ENCODE peak calls at places on chromosomes 2 and 18, in six cellular contexts. E is cardiac fibroblast; Z is coronary artery; N is AG04449; Y is GM12865; M is CD8-positive, alpha-beta T cell. R is an unnamed sample.

GRCh38 chr18:47800192-47800591 is 130.3 kb downstream of the SMAD2 start:
- DNase-seq in N (no peak), E (no peak), M (no peak), Z (no peak), Y (no peak), R (no peak)

GRCh38 chr2:82476094-82476493 is 1983.0 kb downstream of the SUCLG1 start:
- DNase-seq in N (no peak), Y (no peak), Z (no peak), E (no peak), M (no peak), R (no peak)

GRCh38 chr2:230512955-230513748 is 97.2 kb downstream of the SP100 start:
- DNase-seq in E (no peak), Y (no peak), Z (no peak), N (no peak), M (no peak), R (no peak)

GRCh38 chr2:55134316-55134706 is 84.1 kb upstream of the RTN4 start:
- DNase-seq in E (no peak), Y (peak), M (peak), Z (no peak), N (no peak), R (no peak)

GRCh38 chr2:78251708-78252107 is 729.5 kb upstream of the LRRTM4 start:
- DNase-seq in Y (no peak), N (no peak), Z (no peak), M (no peak), E (no peak), R (no peak)

GRCh38 chr18:63975632-63976031 is 5.8 kb downstream of the SERPINB8 start:
- DNase-seq in M (no peak), Z (no peak), N (no peak), Y (no peak), E (no peak), R (no peak)

GRCh38 chr2:26344581-26345283 is 1.2 kb upstream of the SELENOI start:
- DNase-seq in M (no peak), N (no peak), Y (peak), E (peak), Z (no peak), R (peak)

GRCh38 chr2:168188011-168188410 is 59.4 kb downstream of the STK39 start:
- DNase-seq in M (no peak), N (no peak), Y (no peak), E (no peak), Z (no peak), R (peak)

GRCh38 chr2:69196327-69197117 is 183.5 kb downstream of the ANTXR1 start:
- DNase-seq in Y (no peak), N (peak), E (peak), M (no peak), Z (no peak), R (no peak)

GRCh38 chr2:51650769-51651168 is 618.8 kb upstream of the NRXN1 start:
- DNase-seq in N (no peak), Z (no peak), M (no peak), E (no peak), Y (no peak), R (no peak)

GRCh38 chr18:59787998-59788875 is 91.0 kb upstream of the CCBE1 start:
- DNase-seq in Y (no peak), Z (no peak), E (peak), N (no peak), M (no peak), R (peak)

GRCh38 chr2:9167718-9168657 is 38.6 kb upstream of the ASAP2 start:
- DNase-seq in N (no peak), Z (no peak), E (no peak), M (no peak), Y (no peak), R (no peak)

GRCh38 chr18:80252136-80252535 is 4.8 kb upstream of the PARD6G start:
- DNase-seq in N (no peak), M (peak), E (no peak), Z (no peak), Y (no peak), R (peak)

GRCh38 chr2:37637122-37637875 is 34.1 kb downstream of the CDC42EP3 start:
- DNase-seq in N (no peak), Z (no peak), E (no peak), M (no peak), Y (no peak), R (no peak)

GRCh38 chr2:230932556-230933511 is 7.8 kb upstream of the GPR55 start:
- DNase-seq in M (peak), E (peak), N (no peak), Z (peak), Y (no peak), R (no peak)

GRCh38 chr2:188787661-188788044 is 186.5 kb upstream of the COL3A1 start:
- DNase-seq in E (peak), Y (no peak), N (no peak), M (no peak), Z (no peak), R (no peak)

GRCh38 chr2:152647417-152648010 is 69.7 kb downstream of the PRPF40A start:
- DNase-seq in M (no peak), E (peak), Z (no peak), Y (no peak), N (no peak), R (peak)

GRCh38 chr2:235458839-235459273 is 35.0 kb upstream of the AGAP1 start:
- DNase-seq in M (no peak), N (no peak), Y (no peak), Z (peak), E (peak), R (peak)

GRCh38 chr2:88656690-88657089 is 29.4 kb upstream of the EIF2AK3 start:
- DNase-seq in N (no peak), M (no peak), Z (no peak), E (peak), Y (no peak), R (no peak)

GRCh38 chr2:33497177-33497787 is 20.8 kb downstream of the RASGRP3 start:
- DNase-seq in Z (no peak), M (no peak), N (no peak), Y (peak), E (peak), R (no peak)

GRCh38 chr2:57720728-57721627 is 325.6 kb upstream of the VRK2 start:
- DNase-seq in M (no peak), Y (peak), Z (no peak), N (peak), E (peak), R (peak)

GRCh38 chr2:23523651-23524260 is 138.8 kb downstream of the KLHL29 start:
- DNase-seq in M (no peak), N (no peak), Y (no peak), E (peak), Z (no peak), R (no peak)

GRCh38 chr2:236512902-236513433 is 56.7 kb upstream of the ACKR3 start:
- DNase-seq in Y (peak), E (peak), Z (no peak), M (peak), N (no peak), R (peak)

GRCh38 chr2:83051538-83052192 is 1407.4 kb downstream of the SUCLG1 start:
- DNase-seq in Y (no peak), M (no peak), N (no peak), Z (no peak), E (peak), R (peak)

GRCh38 chr2:43851026-43851980 is 12.5 kb downstream of the ABCG8 start:
- DNase-seq in E (no peak), M (peak), Z (no peak), N (no peak), Y (no peak), R (no peak)

GRCh38 chr2:161078211-161078539 is 82.1 kb upstream of the TANK start:
- DNase-seq in M (no peak), N (no peak), Z (no peak), Y (no peak), E (no peak), R (no peak)

GRCh38 chr2:26959320-26959719 is 11.1 kb upstream of the MAPRE3 start:
- DNase-seq in N (no peak), M (no peak), Z (no peak), E (no peak), Y (no peak), R (no peak)

GRCh38 chr2:36731941-36732700 is 35.6 kb downstream of the VIT start:
- DNase-seq in N (no peak), M (no peak), Z (no peak), E (peak), Y (no peak), R (no peak)

GRCh38 chr2:127671557-127672302 is 3.6 kb downstream of the LIMS2 start:
- DNase-seq in Z (peak), M (no peak), E (no peak), N (no peak), Y (no peak), R (no peak)

GRCh38 chr18:11885278-11885991 is 22.7 kb downstream of the MPPE1 start:
- DNase-seq in M (no peak), E (no peak), Z (no peak), N (no peak), Y (no peak), R (no peak)

GRCh38 chr18:70334728-70335329 is 46.0 kb downstream of the SOCS6 start:
- DNase-seq in E (no peak), N (no peak), Z (no peak), Y (no peak), M (no peak), R (no peak)

GRCh38 chr18:25454270-25454659 is 102.3 kb upstream of the ZNF521 start:
- DNase-seq in N (no peak), M (no peak), Z (no peak), E (no peak), Y (no peak), R (no peak)

GRCh38 chr2:5692561-5693287 is 540 bp downstream of the SOX11 start:
- DNase-seq in E (peak), Y (no peak), Z (no peak), M (no peak), N (no peak), R (no peak)

GRCh38 chr2:53787911-53788289 is 1.1 kb downstream of the ERLEC1 start:
- DNase-seq in E (no peak), M (no peak), Y (no peak), Z (no peak), N (no peak), R (no peak)

GRCh38 chr2:30914456-30914855 is 107.2 kb upstream of the CAPN13 start:
- DNase-seq in N (no peak), Y (no peak), M (no peak), E (no peak), Z (no peak), R (no peak)

GRCh38 chr18:3154214-3154613 is 65.6 kb downstream of the MYOM1 start:
- DNase-seq in Z (no peak), E (no peak), Y (no peak), M (no peak), N (no peak), R (no peak)

GRCh38 chr2:25402477-25402876 is 60.8 kb upstream of the DNMT3A start:
- DNase-seq in M (no peak), E (no peak), Y (peak), N (no peak), Z (no peak), R (no peak)

GRCh38 chr2:238434846-238435751 is 8.4 kb downstream of the ASB1 start:
- DNase-seq in Y (no peak), M (no peak), Z (no peak), E (no peak), N (no peak), R (no peak)

GRCh38 chr2:108594982-108595464 is 60.8 kb downstream of the LIMS1 start:
- DNase-seq in Y (peak), E (peak), M (no peak), Z (no peak), N (peak), R (no peak)

GRCh38 chr2:108594132-108594981 is 60.1 kb downstream of the LIMS1 start:
- DNase-seq in N (peak), M (no peak), E (peak), Z (no peak), Y (peak), R (peak)

GRCh38 chr2:108591163-108591562 is 56.9 kb downstream of the LIMS1 start:
- DNase-seq in N (no peak), Y (peak), E (no peak), M (no peak), Z (no peak), R (no peak)

GRCh38 chr2:108589786-108590185 is 55.5 kb downstream of the LIMS1 start:
- DNase-seq in Z (no peak), N (no peak), E (no peak), M (no peak), Y (no peak), R (no peak)

DNA sequence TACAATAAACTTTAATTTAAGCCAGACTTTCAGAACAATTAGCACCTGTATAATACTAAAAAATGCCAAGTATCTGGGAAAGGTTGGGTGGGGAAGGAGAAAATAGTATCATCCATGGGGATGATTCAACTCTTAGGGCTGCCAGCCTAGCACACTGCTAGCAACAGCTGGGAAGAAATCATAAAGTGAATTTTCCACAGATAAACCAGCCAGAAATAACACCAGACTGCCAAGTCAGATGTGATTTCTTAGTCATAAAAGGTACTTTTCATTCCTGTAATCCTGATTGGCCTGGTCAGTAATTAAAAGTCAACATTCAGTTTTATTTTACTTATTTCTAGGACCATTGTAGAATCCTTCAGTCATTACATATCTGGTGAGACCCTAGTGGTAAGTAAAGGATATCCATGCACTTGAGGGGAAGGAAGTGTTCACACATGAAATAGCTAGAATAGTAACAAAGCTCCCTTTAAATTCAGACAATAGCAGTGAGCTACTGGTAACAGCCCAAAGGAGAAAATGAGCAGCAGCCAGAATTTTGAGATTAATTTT is 59.4 kb downstream of the LIMS1 start:
- DNase-seq in E (peak), Z (no peak), M (no peak), Y (no peak), N (peak), R (peak)
- H3K4me3 ChIP-seq in E (no peak), Z (peak), M (no peak), Y (no peak), N (no peak), R (no peak)

GRCh38 chr2:21118302-21118920 is 5.4 kb upstream of the TDRD15 start:
- DNase-seq in Y (peak), E (peak), M (no peak), N (no peak), Z (no peak), R (no peak)
- H3K4me3 ChIP-seq in Y (no peak), E (no peak), M (no peak), N (no peak), Z (no peak), R (no peak)

GRCh38 chr2:182867411-182868048 is 1.1 kb upstream of the FRZB start:
- DNase-seq in E (no peak), N (no peak), Z (no peak), Y (no peak), M (no peak), R (no peak)
- H3K4me3 ChIP-seq in E (peak), N (peak), Z (peak), Y (no peak), M (no peak), R (peak)

GRCh38 chr2:176187306-176188217 is 906 bp upstream of the HOXD1 start:
- DNase-seq in Y (no peak), N (no peak), M (no peak), Z (no peak), E (no peak), R (no peak)

GRCh38 chr2:176188969-176189665 is 649 bp downstream of the HOXD1 start:
- DNase-seq in N (no peak), Y (no peak), E (no peak), M (no peak), Z (no peak), R (no peak)

GRCh38 chr2:176192351-176192750 is 3.9 kb downstream of the HOXD1 start:
- DNase-seq in Y (no peak), Z (no peak), N (no peak), E (no peak), M (no peak), R (no peak)

GRCh38 chr2:176188218-176188968 is at the start of gene HOXD1:
- DNase-seq in M (no peak), N (no peak), Z (no peak), Y (no peak), E (no peak), R (no peak)

GRCh38 chr2:176189666-176190641 is 1.5 kb downstream of the HOXD1 start:
- DNase-seq in Z (no peak), M (no peak), Y (no peak), E (no peak), N (no peak), R (no peak)
- H3K4me3 ChIP-seq in Z (peak), M (peak), Y (no peak), E (no peak), N (peak), R (no peak)

R was measured in retinal pigment epithelial cell.